ENCODE peak calls at places on chromosomes 13 and 19, in six cellular contexts. V is GM13977, C is endothelial cell, Z is HFFc6, O is IMR-90, K is dorsolateral prefrontal cortex. I is an unnamed sample.

GRCh38 chr19:46892252-46893179 is 31.7 kb downstream of the ARHGAP35 start:
- DNase-seq in O (no peak), K (no peak), C (no peak), V (peak), Z (no peak), I (no peak)

GRCh38 chr19:19460258-19460731 is 54.8 kb downstream of the GATAD2A start:
- DNase-seq in K (no peak), O (peak), C (no peak), Z (no peak), V (no peak), I (no peak)

GRCh38 chr13:93146584-93147292 is 79.9 kb upstream of the GPC6 start:
- DNase-seq in V (no peak), Z (no peak), K (no peak), C (no peak), O (peak), I (no peak)

GRCh38 chr19:49391581-49392399 is 3.7 kb downstream of the KASH5 start:
- DNase-seq in O (peak), Z (peak), K (peak), V (peak), C (peak), I (no peak)

GRCh38 chr13:99617474-99618255 is 116.4 kb downstream of the TM9SF2 start:
- DNase-seq in V (no peak), C (peak), O (peak), K (peak), Z (peak), I (no peak)

GRCh38 chr19:7242601-7243258 is 51.5 kb downstream of the INSR start:
- DNase-seq in K (no peak), Z (peak), V (peak), O (peak), C (no peak), I (no peak)

GRCh38 chr19:8355631-8356402 is 8.1 kb upstream of the ANGPTL4 start:
- DNase-seq in O (peak), Z (peak), C (no peak), V (no peak), K (no peak), I (no peak)

GRCh38 chr13:100848304-100848703 is 173.7 kb upstream of the TMTC4 start:
- DNase-seq in O (no peak), C (no peak), K (no peak), Z (no peak), V (no peak), I (no peak)

GRCh38 chr13:43880930-43881329 is 1.2 kb downstream of the LACC1 start:
- DNase-seq in V (no peak), C (no peak), K (peak), Z (no peak), O (no peak), I (no peak)

GRCh38 chr19:34731019-34731829 is 2.8 kb upstream of the ZNF181 start:
- DNase-seq in C (no peak), O (no peak), K (no peak), V (no peak), Z (no peak), I (no peak)

GRCh38 chr13:75079226-75079625 is 402.7 kb downstream of the TBC1D4 start:
- DNase-seq in V (no peak), Z (peak), C (no peak), O (peak), K (no peak), I (no peak)

GRCh38 chr19:3504723-3505122 is 1.4 kb upstream of the FZR1 start:
- DNase-seq in O (no peak), Z (no peak), C (no peak), K (no peak), V (no peak), I (no peak)

GRCh38 chr13:95156208-95156607 is 145.0 kb downstream of the ABCC4 start:
- DNase-seq in Z (peak), O (peak), K (no peak), V (no peak), C (no peak), I (no peak)

GRCh38 chr13:26600345-26600761 is 42.9 kb downstream of the WASF3 start:
- DNase-seq in K (no peak), C (no peak), O (peak), Z (peak), V (no peak), I (no peak)

GRCh38 chr19:33152178-33152577 is 20.3 kb downstream of the WDR88 start:
- DNase-seq in O (peak), Z (no peak), C (no peak), K (no peak), V (no peak), I (no peak)

GRCh38 chr13:27482996-27483395 is 32.6 kb upstream of the MTIF3 start:
- DNase-seq in V (peak), Z (no peak), O (no peak), C (no peak), K (no peak), I (no peak)

GRCh38 chr13:50125306-50125555 is 110.0 kb downstream of the KCNRG start:
- DNase-seq in Z (no peak), V (peak), O (no peak), C (no peak), K (no peak), I (no peak)

GRCh38 chr13:113058988-113059850 is 46.4 kb upstream of the F7 start:
- DNase-seq in Z (no peak), K (no peak), O (no peak), C (no peak), V (no peak), I (peak)

GRCh38 chr19:32875428-32875827 is 5.9 kb upstream of the SLC7A9 start:
- DNase-seq in O (no peak), C (no peak), K (no peak), Z (no peak), V (no peak), I (no peak)

GRCh38 chr13:33213024-33213795 is 72.3 kb downstream of the STARD13 start:
- DNase-seq in C (no peak), Z (no peak), K (no peak), O (no peak), V (no peak), I (no peak)

GRCh38 chr19:7074705-7075282 is 5.3 kb downstream of the ZNF557 start:
- DNase-seq in K (no peak), Z (no peak), V (no peak), C (no peak), O (no peak), I (no peak)

GRCh38 chr19:18202759-18203407 is 959 bp downstream of the RAB3A start:
- DNase-seq in Z (no peak), C (peak), K (peak), V (peak), O (no peak), I (no peak)

GRCh38 chr19:7926021-7926726 is at the start of gene CTXN1:
- DNase-seq in C (peak), O (no peak), V (peak), Z (no peak), K (no peak), I (no peak)

GRCh38 chr19:18780631-18781030 is 10.5 kb downstream of the COMP start:
- DNase-seq in V (no peak), K (no peak), Z (no peak), O (no peak), C (no peak), I (no peak)

GRCh38 chr19:33785795-33786194 is 10.9 kb upstream of the KCTD15 start:
- DNase-seq in Z (peak), C (no peak), V (no peak), O (peak), K (no peak), I (no peak)

GRCh38 chr13:22592515-22592914 is 588.3 kb upstream of the SGCG start:
- DNase-seq in C (no peak), V (no peak), Z (no peak), O (peak), K (no peak), I (no peak)

GRCh38 chr19:8491574-8491973 is 10.9 kb downstream of the PRAM1 start:
- DNase-seq in O (no peak), C (no peak), K (no peak), V (no peak), Z (no peak), I (no peak)

GRCh38 chr19:49453757-49454248 is 778 bp downstream of the ALDH16A1 start:
- DNase-seq in Z (no peak), V (peak), C (no peak), O (no peak), K (no peak), I (no peak)

GRCh38 chr19:4014541-4015491 is 7.3 kb downstream of the PIAS4 start:
- DNase-seq in O (no peak), Z (no peak), C (no peak), K (no peak), V (no peak), I (peak)

GRCh38 chr13:104691765-104692164 is 1625.5 kb upstream of the SLC10A2 start:
- DNase-seq in C (no peak), V (no peak), O (no peak), K (no peak), Z (no peak), I (no peak)

GRCh38 chr13:91142572-91142971 is 204.9 kb upstream of the MIR17HG start:
- DNase-seq in Z (no peak), O (peak), V (no peak), K (no peak), C (no peak), I (no peak)

GRCh38 chr19:36771275-36772231 is 1.1 kb downstream of the ZNF850 start:
- DNase-seq in O (peak), C (peak), K (no peak), V (peak), Z (peak), I (no peak)

GRCh38 chr13:107864543-107865460 is 350.5 kb downstream of the LIG4 start:
- DNase-seq in V (peak), O (peak), K (no peak), C (peak), Z (no peak), I (no peak)

GRCh38 chr13:112067121-112067741 is at the start of gene SOX1:
- DNase-seq in K (no peak), Z (no peak), V (peak), O (no peak), C (no peak), I (no peak)

GRCh38 chr19:20776083-20777076 is at the start of gene ZNF66:
- DNase-seq in O (peak), K (peak), Z (peak), C (peak), V (peak), I (peak)

GRCh38 chr19:19530889-19531288 is 2.2 kb downstream of the YJEFN3 start:
- DNase-seq in K (no peak), V (no peak), O (no peak), C (no peak), Z (no peak), I (no peak)

GRCh38 chr19:1249298-1249989 is 1.1 kb downstream of the MIDN start:
- DNase-seq in C (peak), K (peak), O (peak), Z (peak), V (peak), I (no peak)

GRCh38 chr19:1249990-1250298 is 1.6 kb downstream of the MIDN start:
- DNase-seq in Z (no peak), O (no peak), K (no peak), C (no peak), V (no peak), I (no peak)

GRCh38 chr19:1248454-1249297 is at the start of gene MIDN:
- DNase-seq in C (peak), V (peak), Z (peak), K (peak), O (peak), I (no peak)

GRCh38 chr19:1245884-1246816 is 2.2 kb upstream of the MIDN start:
- DNase-seq in O (no peak), C (no peak), Z (no peak), V (no peak), K (no peak), I (no peak)

GRCh38 chr19:1247747-1248453 is 483 bp upstream of the MIDN start:
- DNase-seq in C (peak), K (no peak), Z (peak), V (no peak), O (peak), I (no peak)
- TF ChIP-seq CTCF in C (no peak), K (no peak), Z (peak), V (peak), O (peak), I (no peak)

DNA sequence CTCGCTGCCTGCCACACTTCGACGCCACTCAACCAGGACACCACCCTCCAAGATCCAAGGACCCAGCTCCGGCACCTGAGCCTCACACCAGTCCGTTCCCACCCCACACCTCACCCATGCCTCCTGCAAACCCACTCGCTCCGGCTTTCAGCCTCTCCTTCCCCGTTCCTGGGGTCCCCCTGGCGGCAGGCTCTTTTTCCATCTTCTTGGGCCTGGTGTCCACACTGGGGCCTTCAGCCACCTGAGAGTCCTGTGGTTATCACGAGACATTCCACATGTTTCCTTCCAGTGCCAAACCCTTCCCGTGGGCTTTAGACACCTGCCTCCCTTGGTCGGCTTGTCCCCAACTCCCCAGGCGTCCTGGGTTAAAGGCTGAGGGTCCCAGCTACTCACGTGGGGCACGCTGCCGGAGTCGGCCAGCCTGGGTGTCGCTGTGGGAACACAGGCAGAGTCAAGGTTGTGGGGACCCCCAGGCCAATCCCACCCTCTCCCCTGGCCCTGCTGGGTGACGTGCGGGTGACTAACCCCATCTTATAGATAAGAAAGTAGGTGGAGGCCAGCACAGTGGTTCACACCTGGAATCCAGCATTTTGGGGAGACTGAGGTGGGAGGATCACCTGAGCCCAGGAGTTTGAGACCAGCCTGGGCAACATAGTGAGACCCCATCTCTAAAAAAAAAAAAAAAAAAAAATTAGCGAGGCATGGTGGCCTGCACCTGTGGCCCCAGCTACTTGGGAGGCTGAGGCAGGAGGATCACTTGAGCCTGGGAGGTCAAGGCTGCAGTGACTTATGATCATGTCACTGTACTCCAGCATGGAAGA is 2.0 kb downstream of the JSRP1 start:
- DNase-seq in C (peak), V (no peak), O (peak), Z (no peak), K (no peak), I (no peak)
- TF ChIP-seq CTCF in C (no peak), V (no peak), O (peak), Z (no peak), K (no peak), I (peak)

GRCh38 chr19:37931941-37932655 is 25.1 kb downstream of the SIPA1L3 start:
- DNase-seq in C (peak), O (peak), K (peak), V (no peak), Z (no peak), I (no peak)

GRCh38 chr19:37936166-37936565 is 29.2 kb downstream of the SIPA1L3 start:
- DNase-seq in O (no peak), Z (no peak), V (no peak), C (no peak), K (no peak), I (peak)

GRCh38 chr19:37932985-37933953 is 26.3 kb downstream of the SIPA1L3 start:
- DNase-seq in Z (peak), O (peak), V (no peak), K (no peak), C (no peak), I (no peak)

GRCh38 chr19:37935341-37935740 is 28.3 kb downstream of the SIPA1L3 start:
- DNase-seq in O (no peak), V (no peak), C (no peak), K (no peak), Z (no peak), I (no peak)

GRCh38 chr19:37933965-37934364 is 27.0 kb downstream of the SIPA1L3 start:
- DNase-seq in C (no peak), K (no peak), Z (no peak), O (peak), V (no peak), I (no peak)
- TF ChIP-seq CTCF in C (no peak), K (no peak), Z (no peak), O (no peak), V (no peak), I (peak)

GRCh38 chr13:87792878-87793277 is 121.7 kb downstream of the SLITRK5 start:
- DNase-seq in K (no peak), V (no peak), O (no peak), C (no peak), Z (no peak), I (no peak)
- TF ChIP-seq CTCF in K (no peak), V (no peak), O (no peak), C (no peak), Z (no peak), I (no peak)

GRCh38 chr19:53945998-53946397 is 16.7 kb upstream of the CACNG8 start:
- DNase-seq in V (no peak), C (no peak), K (no peak), O (no peak), Z (no peak), I (no peak)
- TF ChIP-seq CTCF in V (no peak), C (no peak), K (no peak), O (no peak), Z (no peak), I (no peak)

DNA sequence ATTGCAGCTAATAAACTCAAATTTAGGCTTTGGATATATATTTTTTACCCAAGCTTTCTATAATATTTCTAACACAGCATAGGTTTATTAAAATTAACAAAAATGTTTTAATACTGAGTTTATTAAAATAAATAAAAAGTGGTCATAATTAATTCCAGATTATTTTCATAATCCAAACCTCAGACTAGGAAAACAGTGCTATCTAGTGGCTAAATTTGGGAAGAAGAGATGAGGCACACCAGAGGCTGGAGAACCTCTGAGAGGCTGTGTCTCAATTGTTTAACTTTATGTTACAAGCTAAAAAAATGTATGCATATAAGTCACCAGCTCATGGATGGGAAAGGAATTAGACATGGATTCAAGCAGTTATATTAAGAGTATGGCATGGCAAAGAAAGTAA is 392.5 kb downstream of the DIAPH3 start:
- DNase-seq in K (no peak), Z (peak), C (no peak), O (peak), V (no peak), I (no peak)
- TF ChIP-seq CTCF in K (peak), Z (peak), C (peak), O (peak), V (peak), I (peak)

GRCh38 chr19:29370276-29370675 is 155.5 kb upstream of the VSTM2B start:
- DNase-seq in O (no peak), V (no peak), C (no peak), K (no peak), Z (no peak), I (no peak)

GRCh38 chr19:29372461-29372860 is 153.3 kb upstream of the VSTM2B start:
- DNase-seq in C (no peak), V (no peak), O (no peak), Z (no peak), K (no peak), I (no peak)

GRCh38 chr19:29375429-29376093 is 150.2 kb upstream of the VSTM2B start:
- DNase-seq in C (no peak), O (no peak), K (no peak), V (no peak), Z (no peak), I (no peak)

GRCh38 chr19:29372921-29373797 is 152.6 kb upstream of the VSTM2B start:
- DNase-seq in K (no peak), V (no peak), O (no peak), C (no peak), Z (no peak), I (no peak)

GRCh38 chr19:29371766-29372415 is 153.9 kb upstream of the VSTM2B start:
- DNase-seq in K (no peak), Z (no peak), C (no peak), O (no peak), V (no peak), I (no peak)
- TF ChIP-seq CTCF in K (no peak), Z (no peak), C (no peak), O (no peak), V (no peak), I (no peak)

DNA sequence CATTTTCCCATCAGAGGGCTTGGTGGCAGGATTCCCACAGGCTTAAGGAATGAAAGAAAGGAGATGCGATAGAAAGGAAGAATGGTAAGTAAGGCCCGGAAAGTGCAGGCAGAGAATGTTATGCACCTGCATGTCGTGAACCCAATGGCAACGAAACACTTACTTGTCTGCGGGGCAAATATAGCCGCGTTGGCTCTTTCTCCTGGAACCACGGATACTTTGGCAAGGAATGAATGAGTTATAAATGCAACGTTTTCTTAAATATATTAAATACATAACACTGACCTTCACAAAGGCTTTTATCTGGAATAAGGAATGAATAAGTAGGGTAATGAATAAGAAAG is 192.1 kb downstream of the KATNAL1 start:
- DNase-seq in K (no peak), C (no peak), Z (no peak), O (no peak), V (no peak), I (no peak)
- TF ChIP-seq CTCF in K (no peak), C (peak), Z (peak), O (no peak), V (no peak), I (peak)

I was measured in chondrocyte.